ENCODE peak calls at places on chromosomes 6 and 20, in seven cellular contexts. R, Z, U, J, Q, W and C are unnamed samples.

GRCh38 chr20:35252037-35252461 is 25.6 kb downstream of the MMP24 start:
- DNase-seq in R (no peak), Z (no peak), U (no peak), J (no peak), Q (peak; percentile 9), W (no peak), C (peak; percentile 52)

GRCh38 chr20:37714973-37715657 is 21.3 kb downstream of the CTNNBL1 start:
- DNase-seq in R (no peak), Z (peak; percentile 67), U (no peak), J (no peak), Q (no peak), W (no peak), C (no peak)

GRCh38 chr6:155690820-155691219 is 235.2 kb upstream of the NOX3 start:
- DNase-seq in R (no peak), Z (no peak), U (no peak), J (no peak), Q (no peak), W (no peak), C (no peak)

GRCh38 chr20:646868-647233 is 6.1 kb downstream of the SRXN1 start:
- DNase-seq in R (no peak), Z (no peak), U (no peak), J (no peak), Q (no peak), W (no peak), C (no peak)

GRCh38 chr6:149169761-149170359 is 147.7 kb upstream of the TAB2 start:
- DNase-seq in R (no peak), Z (peak; percentile 43), U (no peak), J (no peak), Q (no peak), W (no peak), C (no peak)

GRCh38 chr6:41167173-41167963 is 4.5 kb upstream of the TREM2 start:
- DNase-seq in R (no peak), Z (peak; percentile 17), U (no peak), J (no peak), Q (no peak), W (no peak), C (no peak)

GRCh38 chr6:103335412-103335811 is 1524.3 kb downstream of the HACE1 start:
- DNase-seq in R (no peak), Z (no peak), U (no peak), J (no peak), Q (no peak), W (no peak), C (no peak)

GRCh38 chr20:57576002-57576401 is 15.1 kb downstream of the PCK1 start:
- DNase-seq in R (no peak), Z (no peak), U (no peak), J (no peak), Q (no peak), W (no peak), C (no peak)

GRCh38 chr6:35725721-35726438 is 11.0 kb upstream of the ARMC12 start:
- DNase-seq in R (peak; percentile 62), Z (no peak), U (peak; percentile 70), J (no peak), Q (no peak), W (peak; percentile 92), C (peak; percentile 99)

GRCh38 chr6:70380771-70381435 is 32.4 kb upstream of the FAM135A start:
- DNase-seq in R (no peak), Z (no peak), U (no peak), J (no peak), Q (no peak), W (no peak), C (no peak)

GRCh38 chr6:151627689-151628444 is 134.1 kb downstream of the CCDC170 start:
- DNase-seq in R (no peak), Z (peak; percentile 24), U (no peak), J (no peak), Q (no peak), W (no peak), C (peak; percentile 47)

GRCh38 chr6:107786709-107787588 is 37.2 kb downstream of the SCML4 start:
- DNase-seq in R (no peak), Z (no peak), U (no peak), J (no peak), Q (peak; percentile 11), W (no peak), C (peak; percentile 35)

GRCh38 chr20:38961530-38962043 is 557 bp upstream of the DHX35 start:
- DNase-seq in R (no peak), Z (no peak), U (no peak), J (no peak), Q (no peak), W (no peak), C (no peak)

GRCh38 chr6:138592698-138593097 is 93.4 kb upstream of the NHSL1 start:
- DNase-seq in R (no peak), Z (no peak), U (no peak), J (no peak), Q (no peak), W (no peak), C (no peak)

GRCh38 chr20:45629496-45630100 is at the start of gene WFDC10A:
- DNase-seq in R (peak; percentile 64), Z (peak; percentile 47), U (peak; percentile 53), J (peak; percentile 78), Q (no peak), W (peak; percentile 54), C (peak; percentile 72)

GRCh38 chr6:108115598-108116058 is 41.1 kb upstream of the OSTM1 start:
- DNase-seq in R (no peak), Z (peak; percentile 29), U (peak; percentile 68), J (no peak), Q (no peak), W (peak; percentile 58), C (peak; percentile 45)

GRCh38 chr6:32154514-32155161 is 697 bp downstream of the PPT2 start:
- DNase-seq in R (peak; percentile 80), Z (peak; percentile 60), U (peak; percentile 81), J (no peak), Q (peak; percentile 35), W (peak; percentile 84), C (peak; percentile 84)

GRCh38 chr6:150142657-150143501 is at the start of gene PPP1R14C:
- DNase-seq in R (peak; percentile 55), Z (peak; percentile 51), U (peak; percentile 34), J (peak; percentile 13), Q (no peak), W (peak; percentile 73), C (peak; percentile 50)

GRCh38 chr20:5734559-5735137 is 15.6 kb upstream of the SHLD1 start:
- DNase-seq in R (no peak), Z (peak; percentile 15), U (no peak), J (no peak), Q (no peak), W (no peak), C (no peak)

GRCh38 chr6:149887343-149887742 is 10.6 kb downstream of the RAET1E start:
- DNase-seq in R (no peak), Z (peak; percentile 57), U (no peak), J (no peak), Q (no peak), W (no peak), C (no peak)

GRCh38 chr20:53291548-53291947 is 302.1 kb downstream of the ZNF217 start:
- DNase-seq in R (no peak), Z (no peak), U (peak; percentile 9), J (no peak), Q (no peak), W (no peak), C (no peak)

GRCh38 chr6:113862112-113862511 is 5.0 kb downstream of the MARCKS start:
- DNase-seq in R (no peak), Z (peak; percentile 34), U (no peak), J (no peak), Q (no peak), W (no peak), C (peak; percentile 49)

GRCh38 chr20:44643596-44644383 is 7.7 kb downstream of the ADA start:
- DNase-seq in R (peak; percentile 86), Z (peak; percentile 82), U (peak; percentile 38), J (peak; percentile 85), Q (peak; percentile 69), W (peak; percentile 50), C (peak; percentile 33)

DNA sequence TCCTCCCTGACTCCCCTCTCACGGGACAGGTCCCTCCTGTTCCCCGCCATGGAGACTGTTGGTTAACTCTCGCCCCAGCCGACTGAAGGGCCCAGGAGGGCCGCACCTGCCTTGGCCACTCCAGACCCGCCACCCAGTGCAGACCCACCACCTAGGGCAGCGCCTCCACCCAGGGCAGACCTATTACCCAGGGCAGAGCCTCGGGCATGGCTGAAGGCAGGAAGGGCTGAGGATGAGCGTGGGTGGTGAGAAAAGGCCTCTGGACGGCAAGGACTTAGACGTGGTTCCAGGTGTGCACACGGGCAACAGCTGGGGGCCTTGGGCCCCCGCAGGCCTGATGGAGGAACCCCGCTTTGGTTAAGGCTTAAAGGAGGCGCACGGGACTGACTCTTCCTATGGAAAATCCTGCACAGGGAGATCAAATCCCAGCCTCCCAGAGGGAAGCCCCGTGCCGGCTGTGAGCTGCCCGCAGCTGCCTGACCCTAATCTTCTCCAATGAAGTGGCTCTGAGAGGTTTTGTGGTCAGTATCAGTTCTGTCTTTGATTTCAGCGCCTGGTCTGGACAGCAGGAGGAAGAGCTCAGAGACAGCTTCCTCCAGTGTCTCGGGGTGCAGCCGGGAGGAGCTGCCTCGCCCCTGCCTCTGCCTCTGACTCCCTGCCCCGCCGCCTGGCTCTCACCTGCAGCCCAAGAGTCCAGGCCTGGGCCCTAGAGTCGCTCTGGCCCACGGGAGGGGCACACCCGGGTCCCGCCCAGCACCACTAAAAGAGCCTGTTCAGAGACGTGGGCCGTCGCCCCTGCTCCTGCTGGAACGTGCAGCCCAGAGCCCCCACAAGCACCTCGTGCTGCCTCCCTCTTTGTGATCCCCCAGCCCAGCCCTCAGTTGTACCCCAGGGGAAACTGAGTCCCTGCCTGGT is 12.1 kb upstream of the CHRNA4 start:
- DNase-seq in R (no peak), Z (no peak), U (no peak), J (no peak), Q (no peak), W (no peak), C (no peak)
- H3K27me3 ChIP-seq in R (no peaks in the 10 kb centered on the region), Z (no peaks in the 10 kb centered on the region), U (peaks cover 4% of the 10 kb centered on the region), J (peaks cover 4% of the 10 kb centered on the region), Q (peaks cover 4% of the 10 kb centered on the region), W (no peaks in the 10 kb centered on the region), C (peaks cover 11% of the 10 kb centered on the region)

GRCh38 chr20:56094228-56094627 is 88.9 kb upstream of the CBLN4 start:
- DNase-seq in R (no peak), Z (no peak), U (no peak), J (no peak), Q (no peak), W (no peak), C (no peak)
- H3K9me3 ChIP-seq in R (no peaks in the 10 kb centered on the region), Z (no peaks in the 10 kb centered on the region), U (no peaks in the 10 kb centered on the region), J (peaks cover 14% of the 10 kb centered on the region), Q (no peaks in the 10 kb centered on the region), W (no peaks in the 10 kb centered on the region), C (peaks cover 4% of the 10 kb centered on the region)

DNA sequence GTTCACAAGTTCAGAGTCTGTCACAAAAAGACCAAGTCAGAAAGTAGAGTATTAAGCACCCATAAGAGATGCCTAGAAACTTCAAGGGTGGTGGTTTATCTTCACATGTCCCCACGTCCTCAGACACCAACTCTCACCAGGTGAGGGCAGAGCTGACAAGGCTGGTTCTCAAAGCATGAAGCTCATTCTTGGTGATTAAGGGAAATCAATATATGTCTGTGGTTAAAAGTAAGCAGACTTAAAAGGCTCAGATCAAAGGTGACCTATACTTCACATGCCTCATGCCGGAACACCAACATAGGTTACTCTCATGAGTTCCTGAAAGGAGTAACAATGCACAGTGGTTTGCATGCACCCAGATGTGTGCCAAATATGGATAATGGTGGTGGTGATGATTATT is 27.0 kb downstream of the IL17A start:
- DNase-seq in R (no peak), Z (no peak), U (no peak), J (no peak), Q (no peak), W (no peak), C (no peak)
- H3K4me1 ChIP-seq in R (no peaks in the 10 kb centered on the region), Z (no peaks in the 10 kb centered on the region), U (no peaks in the 10 kb centered on the region), J (no peaks in the 10 kb centered on the region), Q (no peaks in the 10 kb centered on the region), W (no peaks in the 10 kb centered on the region), C (no peaks in the 10 kb centered on the region)

GRCh38 chr6:168362276-168362990 is 42.9 kb upstream of the DACT2 start:
- DNase-seq in R (no peak), Z (no peak), U (no peak), J (no peak), Q (no peak), W (no peak), C (no peak)
- H3K27me3 ChIP-seq in R (no peaks in the 10 kb centered on the region), Z (no peaks in the 10 kb centered on the region), U (no peaks in the 10 kb centered on the region), J (no peaks in the 10 kb centered on the region), Q (no peaks in the 10 kb centered on the region), W (no peaks in the 10 kb centered on the region), C (no peaks in the 10 kb centered on the region)